ENCODE peak calls at places on chromosomes 6 and 20, in six cellular contexts. Q is right atrium auricular region, R is thoracic aorta, O is fibroblast of pulmonary artery, W is psoas muscle, B is heart left ventricle. Z is an unnamed sample.

GRCh38 chr6:140052757-140053729 is 678.6 kb upstream of the CITED2 start:
- DNase-seq in Q (no peak), R (no peak), O (peak), W (peak), B (no peak), Z (no peak)

GRCh38 chr20:25318471-25319240 is 70.8 kb downstream of the PYGB start:
- DNase-seq in Q (no peak), R (no peak), O (no peak), W (no peak), B (no peak), Z (no peak)

GRCh38 chr20:48107560-48107959 is 322.3 kb upstream of the SULF2 start:
- DNase-seq in Q (no peak), R (no peak), O (peak), W (no peak), B (no peak), Z (peak)

GRCh38 chr20:40892642-40893041 is 136.0 kb upstream of the TOP1 start:
- DNase-seq in Q (no peak), R (no peak), O (no peak), W (no peak), B (no peak), Z (no peak)

GRCh38 chr20:31652917-31653385 is 15.2 kb downstream of the COX4I2 start:
- DNase-seq in Q (no peak), R (no peak), O (peak), W (no peak), B (no peak), Z (no peak)

GRCh38 chr20:33443006-33443511 is 504 bp downstream of the SNTA1 start:
- DNase-seq in Q (no peak), R (no peak), O (no peak), W (peak), B (peak), Z (no peak)

GRCh38 chr6:37456126-37456525 is 23.1 kb downstream of the CMTR1 start:
- DNase-seq in Q (no peak), R (no peak), O (peak), W (no peak), B (no peak), Z (no peak)

GRCh38 chr20:34240121-34240520 is 1.1 kb upstream of the ASIP start:
- DNase-seq in Q (no peak), R (no peak), O (no peak), W (no peak), B (no peak), Z (no peak)

GRCh38 chr20:33663161-33664084 is 1.3 kb downstream of the C20orf144 start:
- DNase-seq in Q (no peak), R (no peak), O (peak), W (peak), B (peak), Z (no peak)

GRCh38 chr6:14476793-14477531 is 359.4 kb downstream of the CD83 start:
- DNase-seq in Q (no peak), R (no peak), O (peak), W (peak), B (peak), Z (peak)

GRCh38 chr6:68559052-68559451 is 76.0 kb upstream of the ADGRB3 start:
- DNase-seq in Q (no peak), R (no peak), O (no peak), W (no peak), B (no peak), Z (no peak)

GRCh38 chr6:31558631-31559500 is 11.5 kb downstream of the NFKBIL1 start:
- DNase-seq in Q (no peak), R (no peak), O (peak), W (no peak), B (peak), Z (no peak)

GRCh38 chr6:77361018-77361417 is 102.3 kb downstream of the HTR1B start:
- DNase-seq in Q (no peak), R (no peak), O (no peak), W (no peak), B (no peak), Z (no peak)

GRCh38 chr6:113825776-113826175 is 31.4 kb upstream of the MARCKS start:
- DNase-seq in Q (no peak), R (peak), O (peak), W (peak), B (peak), Z (no peak)

GRCh38 chr6:57097596-57097995 is 7.6 kb downstream of the ZNF451 start:
- DNase-seq in Q (no peak), R (no peak), O (peak), W (no peak), B (no peak), Z (no peak)

GRCh38 chr6:16130932-16131387 is 2.1 kb downstream of the MYLIP start:
- DNase-seq in Q (no peak), R (no peak), O (peak), W (no peak), B (peak), Z (peak)

GRCh38 chr6:72621243-72622093 is at the start of gene KCNQ5:
- DNase-seq in Q (no peak), R (no peak), O (no peak), W (peak), B (no peak), Z (no peak)

GRCh38 chr6:140043357-140043756 is 668.9 kb upstream of the CITED2 start:
- DNase-seq in Q (no peak), R (no peak), O (peak), W (no peak), B (no peak), Z (peak)

GRCh38 chr6:56102216-56102615 is 145.2 kb downstream of the COL21A1 start:
- DNase-seq in Q (no peak), R (no peak), O (no peak), W (no peak), B (no peak), Z (no peak)

GRCh38 chr20:51022803-51023616 is at the start of gene KCNG1:
- DNase-seq in Q (no peak), R (no peak), O (peak), W (peak), B (peak), Z (no peak)

GRCh38 chr20:40860487-40860902 is 168.1 kb upstream of the TOP1 start:
- DNase-seq in Q (no peak), R (no peak), O (peak), W (no peak), B (no peak), Z (no peak)

GRCh38 chr6:159693894-159694545 is 979 bp upstream of the SOD2 start:
- DNase-seq in Q (no peak), R (no peak), O (peak), W (no peak), B (peak), Z (peak)

GRCh38 chr6:102344769-102345168 is 951.3 kb downstream of the GRIK2 start:
- DNase-seq in Q (no peak), R (no peak), O (no peak), W (no peak), B (no peak), Z (no peak)

GRCh38 chr20:36092424-36093024 is 62.0 kb upstream of the EPB41L1 start:
- DNase-seq in Q (no peak), R (no peak), O (no peak), W (peak), B (no peak), Z (no peak)

GRCh38 chr6:157170535-157170934 is 152.8 kb downstream of the TMEM242 start:
- DNase-seq in Q (no peak), R (no peak), O (no peak), W (peak), B (no peak), Z (no peak)

GRCh38 chr6:150228067-150228733 is 85.4 kb downstream of the PPP1R14C start:
- DNase-seq in Q (no peak), R (no peak), O (no peak), W (no peak), B (no peak), Z (peak)

GRCh38 chr20:61900376-61901293 is 165.0 kb downstream of the TAF4 start:
- DNase-seq in Q (no peak), R (no peak), O (no peak), W (peak), B (no peak), Z (no peak)

GRCh38 chr6:157518399-157519250 is 137.6 kb downstream of the ZDHHC14 start:
- DNase-seq in Q (no peak), R (no peak), O (peak), W (peak), B (peak), Z (no peak)

GRCh38 chr6:87241304-87241703 is 81.1 kb upstream of the SMIM8 start:
- DNase-seq in Q (no peak), R (no peak), O (no peak), W (no peak), B (no peak), Z (no peak)

GRCh38 chr20:46765506-46765905 is 56.1 kb downstream of the SLC2A10 start:
- DNase-seq in Q (no peak), R (no peak), O (no peak), W (no peak), B (no peak), Z (no peak)

GRCh38 chr6:14121936-14122344 is 4.4 kb downstream of the CD83 start:
- DNase-seq in Q (no peak), R (no peak), O (no peak), W (no peak), B (peak), Z (no peak)

GRCh38 chr6:130212215-130212874 is 10.4 kb downstream of the SAMD3 start:
- DNase-seq in Q (no peak), R (no peak), O (no peak), W (no peak), B (no peak), Z (no peak)

GRCh38 chr6:130216630-130217029 is 6.1 kb downstream of the SAMD3 start:
- DNase-seq in Q (no peak), R (no peak), O (no peak), W (no peak), B (no peak), Z (no peak)

GRCh38 chr6:130207979-130208649 is 14.6 kb downstream of the SAMD3 start:
- DNase-seq in Q (no peak), R (no peak), O (no peak), W (no peak), B (no peak), Z (no peak)

GRCh38 chr6:130215526-130215925 is 7.2 kb downstream of the SAMD3 start:
- DNase-seq in Q (no peak), R (no peak), O (no peak), W (no peak), B (no peak), Z (no peak)

DNA sequence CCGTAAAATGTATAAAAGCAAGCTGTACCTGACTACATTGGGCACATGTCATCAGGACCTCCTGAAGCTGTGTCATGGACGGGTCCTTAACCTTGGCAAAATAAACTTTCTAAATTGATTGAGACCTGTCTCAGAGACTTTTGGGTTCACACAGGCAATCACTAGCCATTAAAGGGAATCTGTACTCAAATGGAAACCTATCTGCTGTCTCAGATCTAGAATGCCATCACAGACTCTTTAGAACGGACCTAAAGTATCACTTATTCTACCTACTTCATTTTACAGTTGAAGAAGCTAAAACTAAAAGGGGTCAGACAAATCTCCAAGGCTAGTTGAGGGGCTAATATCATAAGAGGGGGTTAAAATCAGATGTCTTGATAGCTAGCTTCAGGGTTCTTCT is 11.1 kb downstream of the SAMD3 start:
- DNase-seq in Q (no peak), R (no peak), O (no peak), W (no peak), B (no peak), Z (no peak)
- H3K4me3 ChIP-seq in Q (no peak), R (no peak), O (no peak), W (no peak), B (no peak), Z (no peak)

GRCh38 chr20:54194724-54195438 is 13.0 kb upstream of the PFDN4 start:
- DNase-seq in Q (no peak), R (no peak), O (no peak), W (no peak), B (no peak), Z (peak)
- TF ChIP-seq CTCF in Q (no peak), R (no peak), O (no peak), W (no peak), B (no peak), Z (peak)

GRCh38 chr6:34110610-34111009 is 35.3 kb downstream of the GRM4 start:
- DNase-seq in Q (no peak), R (no peak), O (no peak), W (no peak), B (no peak), Z (no peak)
- H3K4me3 ChIP-seq in Q (no peak), R (no peak), O (no peak), W (no peak), B (no peak), Z (no peak)

GRCh38 chr20:38225900-38226263 is 34.7 kb downstream of the KIAA1755 start:
- DNase-seq in Q (no peak), R (no peak), O (peak), W (no peak), B (no peak), Z (no peak)
- TF ChIP-seq CTCF in Q (no peak), R (no peak), O (no peak), W (no peak), B (no peak), Z (no peak)

GRCh38 chr6:111626446-111626845 is 20.8 kb upstream of the TRAF3IP2 start:
- DNase-seq in Q (no peak), R (no peak), O (no peak), W (no peak), B (no peak), Z (no peak)
- H3K4me3 ChIP-seq in Q (peak), R (peak), O (no peak), W (peak), B (peak), Z (no peak)

GRCh38 chr6:25882066-25882496 is 8.0 kb upstream of the SLC17A3 start:
- DNase-seq in Q (no peak), R (no peak), O (no peak), W (peak), B (peak), Z (no peak)
- TF ChIP-seq CTCF in Q (no peak), R (no peak), O (no peak), W (no peak), B (no peak), Z (no peak)